ENCODE peak calls at places on chromosomes 16 and 17, in seven cellular contexts. I is fibroblast of lung, Q is IMR-90, P is PC-9, H is testis, M is OCI-LY7, Y is heart left ventricle. C is an unnamed sample.

GRCh38 chr17:64281962-64282752 is 19.1 kb upstream of the TEX2 start:
- DNase-seq in I (peak), H (peak), M (peak), P (peak), Q (peak), Y (peak), C (no peak)

GRCh38 chr17:70454377-70454776 is 285.0 kb downstream of the KCNJ2 start:
- DNase-seq in P (no peak), I (no peak), H (no peak), M (no peak), Y (no peak), Q (no peak), C (no peak)

GRCh38 chr17:76772842-76773521 is 35.1 kb downstream of the MFSD11 start:
- DNase-seq in I (peak), Y (no peak), M (peak), H (no peak), Q (peak), P (peak), C (peak)

GRCh38 chr17:8103549-8103948 is 14.8 kb downstream of the ALOXE3 start:
- DNase-seq in Q (no peak), Y (no peak), I (no peak), P (no peak), M (no peak), H (no peak), C (peak)

GRCh38 chr16:57536306-57537193 is at the start of gene CCDC102A:
- DNase-seq in I (peak), P (no peak), M (peak), H (peak), Y (no peak), Q (no peak), C (no peak)

GRCh38 chr17:80524150-80524712 is 20.4 kb upstream of the RPTOR start:
- DNase-seq in Y (no peak), I (no peak), H (peak), Q (no peak), P (no peak), M (no peak), C (no peak)

GRCh38 chr16:81232740-81233367 is 5.6 kb upstream of the BCO1 start:
- DNase-seq in H (peak), P (no peak), I (no peak), M (no peak), Y (no peak), Q (no peak), C (no peak)

GRCh38 chr16:72126429-72126765 is 32.8 kb downstream of the DHX38 start:
- DNase-seq in H (no peak), Q (no peak), I (no peak), Y (no peak), M (no peak), P (no peak), C (no peak)

GRCh38 chr17:49850772-49851386 is 3.0 kb upstream of the TAC4 start:
- DNase-seq in H (no peak), Q (no peak), M (no peak), Y (no peak), I (no peak), P (no peak), C (no peak)

GRCh38 chr16:1964046-1964505 is 550 bp downstream of the RPS2 start:
- DNase-seq in M (peak), P (no peak), Q (no peak), I (no peak), Y (no peak), H (no peak), C (no peak)
- TF ChIP-seq CTCF in M (peak), P (no peak), Q (peak), I (no peak), Y (peak), H (no peak), C (peak)

GRCh38 chr17:36950027-36950426 is 1.3 kb downstream of the AATF start:
- DNase-seq in H (no peak), M (no peak), Y (no peak), Q (no peak), P (no peak), I (no peak), C (no peak)

GRCh38 chr17:36947922-36948716 is 635 bp upstream of the AATF start:
- DNase-seq in P (no peak), Y (no peak), I (no peak), M (peak), Q (no peak), H (no peak), C (no peak)

GRCh38 chr17:36949461-36949927 is 740 bp downstream of the AATF start:
- DNase-seq in M (no peak), Y (no peak), H (no peak), Q (peak), P (no peak), I (peak), C (no peak)

GRCh38 chr17:36946726-36947091 is 2.0 kb upstream of the AATF start:
- DNase-seq in Q (no peak), I (no peak), H (no peak), P (no peak), M (no peak), Y (no peak), C (no peak)

DNA sequence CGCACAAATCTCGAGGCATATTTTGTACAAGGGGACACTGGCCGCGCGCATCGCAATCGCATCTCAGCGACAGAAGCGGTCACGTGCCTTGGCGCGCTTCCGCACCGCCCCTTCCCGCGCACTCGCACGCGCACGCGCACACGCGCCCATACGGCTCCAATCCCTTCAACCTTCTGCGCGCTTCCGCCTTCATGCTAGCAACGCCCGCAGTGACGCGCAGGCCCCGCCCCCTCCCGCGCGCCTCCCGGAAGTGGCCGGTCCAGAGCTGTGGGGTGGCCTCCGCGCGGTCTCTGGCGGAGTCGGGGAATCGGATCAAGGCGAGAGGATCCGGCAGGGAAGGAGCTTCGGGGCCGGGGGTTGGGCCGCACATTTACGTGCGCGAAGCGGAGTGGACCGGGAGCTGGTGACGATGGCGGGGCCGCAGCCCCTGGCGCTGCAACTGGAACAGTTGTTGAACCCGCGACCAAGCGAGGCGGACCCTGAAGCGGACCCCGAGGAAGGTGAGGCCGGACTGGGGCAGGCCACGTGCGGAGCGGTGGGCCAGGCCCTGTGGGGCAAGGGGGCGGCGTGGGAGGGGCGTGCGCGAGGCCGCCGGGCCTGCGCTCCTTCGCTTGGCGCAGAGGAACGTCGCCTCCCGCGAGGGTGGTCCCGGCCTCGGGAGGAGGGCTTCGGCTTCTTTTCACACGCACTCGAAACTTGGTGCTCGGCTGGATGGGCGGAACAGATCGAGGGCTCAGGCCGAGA is at the start of gene AATF:
- DNase-seq in Y (peak), M (peak), H (peak), I (peak), Q (peak), P (peak), C (peak)
- TF ChIP-seq CTCF in Y (no peak), M (no peak), H (no peak), I (no peak), Q (no peak), P (no peak), C (no peak)

GRCh38 chr16:11101695-11102522 is 154.1 kb downstream of the SOCS1 start:
- DNase-seq in Q (peak), P (no peak), I (peak), Y (no peak), M (no peak), H (no peak), C (no peak)
- TF ChIP-seq CTCF in Q (peak), P (peak), I (no peak), Y (no peak), M (peak), H (no peak), C (peak)

GRCh38 chr17:38509008-38509771 is 80.9 kb downstream of the ARHGAP23 start:
- DNase-seq in H (peak), I (peak), P (peak), Y (peak), M (peak), Q (peak), C (peak)

GRCh38 chr17:38509772-38510423 is 81.6 kb downstream of the ARHGAP23 start:
- DNase-seq in Y (no peak), Q (no peak), H (no peak), I (peak), M (no peak), P (no peak), C (no peak)

GRCh38 chr17:38512473-38513058 is 84.3 kb downstream of the ARHGAP23 start:
- DNase-seq in M (no peak), I (no peak), H (no peak), P (no peak), Y (no peak), Q (no peak), C (no peak)

GRCh38 chr17:38511126-38512108 is 83.2 kb downstream of the ARHGAP23 start:
- DNase-seq in Q (peak), Y (no peak), P (no peak), M (no peak), H (no peak), I (peak), C (no peak)

DNA sequence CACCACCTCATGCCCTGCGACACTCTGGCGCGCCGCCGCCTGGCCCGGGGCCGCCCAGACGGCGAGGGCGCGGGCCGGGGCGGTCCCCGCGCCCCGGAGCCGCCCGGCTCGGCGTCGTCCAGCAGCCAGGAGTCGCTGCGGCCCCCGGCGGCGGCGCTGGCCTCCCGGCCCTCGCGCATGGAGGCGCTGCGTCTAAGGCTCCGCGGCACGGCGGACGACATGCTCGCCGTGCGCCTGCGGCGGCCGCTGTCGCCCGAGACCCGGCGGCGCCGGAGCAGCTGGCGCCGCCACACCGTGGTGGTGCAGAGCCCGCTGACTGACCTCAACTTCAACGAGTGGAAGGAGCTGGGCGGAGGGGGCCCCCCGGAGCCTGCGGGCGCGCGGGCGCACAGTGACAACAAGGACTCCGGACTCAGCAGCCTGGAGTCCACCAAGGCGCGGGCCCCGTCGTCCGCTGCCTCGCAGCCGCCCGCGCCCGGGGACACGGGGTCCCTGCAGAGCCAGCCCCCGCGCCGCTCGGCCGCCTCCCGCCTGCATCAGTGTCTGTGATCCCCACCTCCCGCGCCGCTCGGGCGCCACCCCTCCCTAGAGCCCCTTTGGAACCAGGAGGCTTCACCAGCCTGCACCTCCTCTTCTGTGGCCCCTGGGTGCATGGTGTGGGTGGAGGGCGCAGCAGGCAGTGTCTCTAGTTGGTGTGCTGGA is 82.3 kb downstream of the ARHGAP23 start:
- DNase-seq in Y (no peak), M (no peak), P (no peak), I (peak), Q (no peak), H (no peak), C (no peak)
- TF ChIP-seq CTCF in Y (no peak), M (no peak), P (no peak), I (no peak), Q (no peak), H (no peak), C (peak)

GRCh38 chr17:47850692-47851573 is at the start of gene SP6:
- DNase-seq in Q (peak), Y (peak), P (peak), H (peak), M (no peak), I (peak), C (peak)
- TF ChIP-seq CTCF in Q (peak), Y (no peak), P (no peak), H (no peak), M (no peak), I (no peak), C (peak)

GRCh38 chr17:41689497-41690299 is 1.0 kb downstream of the EIF1 start:
- DNase-seq in M (peak), P (peak), I (peak), H (peak), Q (peak), Y (no peak), C (no peak)

GRCh38 chr17:41690497-41690896 is 1.8 kb downstream of the EIF1 start:
- DNase-seq in M (no peak), I (no peak), Q (no peak), Y (no peak), P (no peak), H (no peak), C (no peak)

GRCh38 chr17:41691031-41691777 is 2.5 kb downstream of the EIF1 start:
- DNase-seq in I (no peak), P (no peak), M (no peak), Q (peak), Y (no peak), H (no peak), C (no peak)

GRCh38 chr17:41688641-41689496 is at the start of gene EIF1:
- DNase-seq in I (peak), P (peak), Y (peak), Q (peak), H (peak), M (peak), C (peak)

GRCh38 chr17:41687828-41688640 is 651 bp upstream of the EIF1 start:
- DNase-seq in P (peak), Q (peak), M (peak), I (no peak), Y (peak), H (peak), C (no peak)
- TF ChIP-seq CTCF in P (peak), Q (peak), M (peak), I (peak), Y (peak), H (no peak), C (peak)

GRCh38 chr17:57906910-57907309 is 48.3 kb downstream of the CUEDC1 start:
- DNase-seq in P (no peak), Q (no peak), Y (no peak), H (peak), M (no peak), I (no peak), C (no peak)
- TF ChIP-seq CTCF in P (no peak), Q (peak), Y (no peak), H (no peak), M (no peak), I (no peak), C (peak)

C was measured in foreskin keratinocyte.